ENCODE peak calls at places on chromosome 17, in five cellular contexts. Z is activated B cell treated with CpG ODN at 0.5 μM for 24 hours; W is AG08396; I is choroid plexus epithelial cell; U is stimulated activated CD4-positive, alpha-beta T cell treated with anti-CD3 and anti-CD28 coated beads, Interleukin-15, amount 100 ng/mL, for 24 hours. S is an unnamed sample.
A peak's percentile ranks its signal among the peaks of the same experiment; 100 is the strongest.

GRCh38 chr17:21239680-21240374 is 13.4 kb downstream of the NATD1 start:
- DNase-seq in Z (no peak), W (peak; percentile 67), I (peak; percentile 57), U (no peak), S (no peak)

GRCh38 chr17:78412403-78412802 is 34.0 kb downstream of the PGS1 start:
- DNase-seq in Z (no peak), W (peak; percentile 49), I (peak; percentile 57), U (peak; percentile 53), S (no peak)

GRCh38 chr17:20823890-20824289 is 218.9 kb downstream of the USP22 start:
- DNase-seq in Z (no peak), W (no peak), I (no peak), U (no peak), S (no peak)

GRCh38 chr17:69539781-69540319 is 125.4 kb downstream of the MAP2K6 start:
- DNase-seq in Z (no peak), W (peak; percentile 45), I (peak; percentile 69), U (no peak), S (no peak)

GRCh38 chr17:78224226-78225087 is 7.0 kb upstream of the TMEM235 start:
- DNase-seq in Z (no peak), W (no peak), I (no peak), U (no peak), S (peak; percentile 71)

GRCh38 chr17:69084911-69085310 is 24.2 kb upstream of the ABCA9 start:
- DNase-seq in Z (no peak), W (no peak), I (no peak), U (peak; percentile 5), S (no peak)

GRCh38 chr17:33049781-33050414 is 58.3 kb downstream of the SPACA3 start:
- DNase-seq in Z (no peak), W (peak; percentile 67), I (peak; percentile 69), U (peak; percentile 65), S (peak; percentile 24)

GRCh38 chr17:47810901-47811635 is 10.5 kb downstream of the OSBPL7 start:
- DNase-seq in Z (no peak), W (no peak), I (no peak), U (no peak), S (no peak)

GRCh38 chr17:6610011-6610410 is 30.5 kb downstream of the KIAA0753 start:
- DNase-seq in Z (no peak), W (no peak), I (no peak), U (no peak), S (no peak)

GRCh38 chr17:74512624-74513084 is 18.6 kb downstream of the CD300LB start:
- DNase-seq in Z (no peak), W (no peak), I (no peak), U (peak; percentile 70), S (peak; percentile 22)

GRCh38 chr17:67421869-67422273 is 44.8 kb downstream of the PITPNC1 start:
- DNase-seq in Z (no peak), W (peak; percentile 84), I (peak; percentile 47), U (peak; percentile 53), S (no peak)

GRCh38 chr17:67374329-67375053 is 2.6 kb upstream of the PITPNC1 start:
- DNase-seq in Z (peak; percentile 76), W (peak; percentile 79), I (peak; percentile 92), U (peak; percentile 93), S (peak; percentile 95)

GRCh38 chr17:77285594-77286390 is 145.0 kb downstream of the SEC14L1 start:
- DNase-seq in Z (no peak), W (peak; percentile 78), I (peak; percentile 85), U (no peak), S (peak; percentile 49)

GRCh38 chr17:74513987-74514631 is 17.2 kb downstream of the CD300LB start:
- DNase-seq in Z (peak; percentile 38), W (no peak), I (peak; percentile 43), U (peak; percentile 46), S (no peak)

GRCh38 chr17:78506454-78507309 is 70.5 kb downstream of the DNAH17 start:
- DNase-seq in Z (no peak), W (no peak), I (no peak), U (no peak), S (no peak)

GRCh38 chr17:40952675-40953074 is 14.1 kb downstream of the KRT39 start:
- DNase-seq in Z (no peak), W (peak; percentile 64), I (peak; percentile 88), U (no peak), S (no peak)

GRCh38 chr17:45177563-45177962 is 15.9 kb downstream of the HEXIM2 start:
- DNase-seq in Z (no peak), W (no peak), I (no peak), U (no peak), S (no peak)

GRCh38 chr17:35875439-35876139 is 4.6 kb downstream of the CCL5 start:
- DNase-seq in Z (no peak), W (no peak), I (no peak), U (no peak), S (no peak)

GRCh38 chr17:64418506-64419339 is 28.1 kb upstream of the PECAM1 start:
- DNase-seq in Z (no peak), W (peak; percentile 72), I (peak; percentile 82), U (no peak), S (peak; percentile 79)

GRCh38 chr17:12927541-12928425 is 90.0 kb downstream of the ELAC2 start:
- DNase-seq in Z (no peak), W (no peak), I (peak; percentile 7), U (no peak), S (no peak)

GRCh38 chr17:33701910-33702309 is 408.8 kb upstream of the ASIC2 start:
- DNase-seq in Z (no peak), W (no peak), I (no peak), U (no peak), S (no peak)

GRCh38 chr17:39244016-39244599 is 18.4 kb upstream of the STAC2 start:
- DNase-seq in Z (no peak), W (no peak), I (peak; percentile 18), U (no peak), S (no peak)

GRCh38 chr17:4834621-4835020 is 1.5 kb downstream of the MINK1 start:
- DNase-seq in Z (no peak), W (no peak), I (no peak), U (no peak), S (no peak)

GRCh38 chr17:78920528-78920927 is 4.7 kb downstream of the TIMP2 start:
- DNase-seq in Z (no peak), W (no peak), I (no peak), U (no peak), S (no peak)

GRCh38 chr17:15409721-15410247 is 57.6 kb downstream of the CDRT4 start:
- DNase-seq in Z (no peak), W (peak; percentile 87), I (peak; percentile 86), U (no peak), S (peak; percentile 50)

GRCh38 chr17:14845562-14846335 is 419.4 kb downstream of the PMP22 start:
- DNase-seq in Z (no peak), W (no peak), I (peak; percentile 66), U (no peak), S (no peak)

GRCh38 chr17:9676084-9676483 is 30.8 kb downstream of the USP43 start:
- DNase-seq in Z (no peak), W (no peak), I (peak; percentile 45), U (no peak), S (no peak)

GRCh38 chr17:16352838-16353701 is at the start of gene CENPV:
- DNase-seq in Z (peak; percentile 73), W (peak; percentile 86), I (peak; percentile 28), U (peak; percentile 80), S (peak; percentile 27)

GRCh38 chr17:57050303-57050702 is 34.7 kb upstream of the AKAP1 start:
- DNase-seq in Z (no peak), W (no peak), I (no peak), U (no peak), S (no peak)

GRCh38 chr17:75869282-75870141 is 8.9 kb downstream of the TRIM47 start:
- DNase-seq in Z (no peak), W (peak; percentile 71), I (no peak), U (no peak), S (peak; percentile 83)

GRCh38 chr17:32794533-32795246 is 82.2 kb downstream of the MYO1D start:
- DNase-seq in Z (no peak), W (no peak), I (peak; percentile 21), U (no peak), S (no peak)

GRCh38 chr17:45060382-45060823 is 714 bp upstream of the NMT1 start:
- DNase-seq in Z (no peak), W (no peak), I (no peak), U (no peak), S (no peak)

GRCh38 chr17:8189041-8189710 is 804 bp downstream of the BORCS6 start:
- DNase-seq in Z (peak; percentile 31), W (no peak), I (peak; percentile 42), U (peak; percentile 41), S (no peak)

GRCh38 chr17:292016-292415 is 60.6 kb downstream of the RPH3AL start:
- DNase-seq in Z (no peak), W (no peak), I (no peak), U (no peak), S (no peak)

GRCh38 chr17:5500247-5500803 is 14.0 kb downstream of the MIS12 start:
- DNase-seq in Z (no peak), W (peak; percentile 13), I (peak; percentile 13), U (no peak), S (peak; percentile 13)

GRCh38 chr17:77834170-77835115 is 124.1 kb upstream of the TNRC6C start:
- DNase-seq in Z (peak; percentile 16), W (peak; percentile 87), I (peak; percentile 91), U (peak; percentile 80), S (no peak)